ENCODE peak calls at places on chromosomes 2 and 18, in four cellular contexts. One of them, this sample, is unnamed.

GRCh38 chr18:21262979-21263378 is 20.9 kb downstream of the GREB1L start:
- DNase-seq in osteocyte: no peak
- DNase-seq in OCI-LY7: no peak
- DNase-seq in lower lobe of right lung: no peak
- DNase-seq in this sample: no peak

GRCh38 chr2:145096582-145096981 is 576.7 kb upstream of the ZEB2 start:
- DNase-seq in lower lobe of right lung: no peak
- DNase-seq in OCI-LY7: no peak
- DNase-seq in osteocyte: no peak
- DNase-seq in this sample: no peak

GRCh38 chr2:53356291-53356905 is 411.2 kb upstream of the CHAC2 start:
- DNase-seq in OCI-LY7: no peak
- DNase-seq in lower lobe of right lung: no peak
- DNase-seq in osteocyte: no peak
- DNase-seq in this sample: no peak

GRCh38 chr2:68643011-68643873 is at the start of gene PROKR1:
- DNase-seq in OCI-LY7: no peak
- DNase-seq in lower lobe of right lung: peak
- DNase-seq in osteocyte: no peak
- DNase-seq in this sample: no peak

GRCh38 chr2:108268001-108268400 is 20.7 kb upstream of the SULT1C2 start:
- DNase-seq in OCI-LY7: no peak
- DNase-seq in lower lobe of right lung: no peak
- DNase-seq in osteocyte: no peak
- DNase-seq in this sample: no peak

GRCh38 chr2:2846379-2847130 is 515.5 kb upstream of the MYT1L start:
- DNase-seq in OCI-LY7: no peak
- DNase-seq in osteocyte: no peak
- DNase-seq in lower lobe of right lung: no peak
- DNase-seq in this sample: no peak

GRCh38 chr2:241795021-241795999 is 13.7 kb upstream of the NEU4 start:
- DNase-seq in lower lobe of right lung: no peak
- DNase-seq in OCI-LY7: no peak
- DNase-seq in osteocyte: no peak
- DNase-seq in this sample: no peak

GRCh38 chr2:12320027-12320734 is 396.6 kb upstream of the TRIB2 start:
- DNase-seq in osteocyte: no peak
- DNase-seq in OCI-LY7: no peak
- DNase-seq in lower lobe of right lung: no peak
- DNase-seq in this sample: no peak

GRCh38 chr2:27078267-27079194 is at the start of gene EMILIN1:
- DNase-seq in osteocyte: peak
- DNase-seq in lower lobe of right lung: peak
- DNase-seq in OCI-LY7: no peak
- DNase-seq in this sample: no peak

GRCh38 chr2:27442282-27442980 is at the start of gene KRTCAP3:
- DNase-seq in OCI-LY7: peak
- DNase-seq in lower lobe of right lung: peak
- DNase-seq in osteocyte: no peak
- DNase-seq in this sample: peak

DNA sequence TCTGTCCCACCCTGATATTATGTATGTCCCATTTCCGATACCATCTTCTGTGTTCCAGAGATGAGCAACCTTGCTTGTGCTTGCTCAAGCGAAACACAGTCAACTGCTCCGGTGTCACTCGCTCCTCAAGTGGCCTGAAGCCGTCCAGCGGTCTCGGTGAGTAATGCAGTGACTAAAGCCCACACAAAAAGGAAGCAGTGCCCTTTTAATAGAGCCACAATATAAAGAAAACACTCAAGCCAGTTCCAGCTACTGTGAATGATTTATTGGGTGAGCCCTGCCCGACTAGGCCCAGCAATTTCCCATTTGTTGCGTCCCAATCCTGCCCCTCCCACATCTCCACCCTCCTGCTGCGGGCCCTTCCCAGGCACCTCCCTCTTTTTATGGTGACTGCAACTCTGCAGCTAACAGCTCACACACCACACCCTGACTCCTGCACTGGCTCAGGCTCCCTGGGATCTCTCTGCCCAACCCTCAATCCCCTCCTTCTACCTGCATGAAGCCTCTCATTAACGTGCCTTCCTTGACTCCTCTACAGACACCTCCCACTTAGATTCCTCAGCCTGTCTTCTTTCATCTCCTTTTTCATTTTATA is 44.2 kb upstream of the DSC1 start:
- DNase-seq in lower lobe of right lung: peak
- DNase-seq in OCI-LY7: no peak
- DNase-seq in osteocyte: no peak
- DNase-seq in this sample: peak
- TF ChIP-seq CTCF in lower lobe of right lung: peak
- TF ChIP-seq CTCF in OCI-LY7: no peak
- TF ChIP-seq CTCF in osteocyte: peak
- TF ChIP-seq CTCF in this sample: no peak

GRCh38 chr2:205998601-205999000 is 87.4 kb downstream of the INO80D start:
- DNase-seq in osteocyte: no peak
- DNase-seq in OCI-LY7: no peak
- DNase-seq in lower lobe of right lung: no peak
- DNase-seq in this sample: no peak

GRCh38 chr2:206004004-206004693 is 81.8 kb downstream of the INO80D start:
- DNase-seq in OCI-LY7: peak
- DNase-seq in osteocyte: no peak
- DNase-seq in lower lobe of right lung: no peak
- DNase-seq in this sample: no peak
- TF ChIP-seq CTCF in OCI-LY7: peak
- TF ChIP-seq CTCF in osteocyte: peak
- TF ChIP-seq CTCF in lower lobe of right lung: no peak
- TF ChIP-seq CTCF in this sample: peak

GRCh38 chr18:73245345-73245744 is 377.6 kb upstream of the NETO1 start:
- DNase-seq in lower lobe of right lung: no peak
- DNase-seq in osteocyte: no peak
- DNase-seq in OCI-LY7: no peak
- DNase-seq in this sample: no peak

GRCh38 chr18:73240899-73241298 is 373.1 kb upstream of the NETO1 start:
- DNase-seq in lower lobe of right lung: no peak
- DNase-seq in osteocyte: no peak
- DNase-seq in OCI-LY7: no peak
- DNase-seq in this sample: no peak

GRCh38 chr18:73249030-73249429 is 381.2 kb upstream of the NETO1 start:
- DNase-seq in lower lobe of right lung: no peak
- DNase-seq in OCI-LY7: no peak
- DNase-seq in osteocyte: no peak
- DNase-seq in this sample: no peak

DNA sequence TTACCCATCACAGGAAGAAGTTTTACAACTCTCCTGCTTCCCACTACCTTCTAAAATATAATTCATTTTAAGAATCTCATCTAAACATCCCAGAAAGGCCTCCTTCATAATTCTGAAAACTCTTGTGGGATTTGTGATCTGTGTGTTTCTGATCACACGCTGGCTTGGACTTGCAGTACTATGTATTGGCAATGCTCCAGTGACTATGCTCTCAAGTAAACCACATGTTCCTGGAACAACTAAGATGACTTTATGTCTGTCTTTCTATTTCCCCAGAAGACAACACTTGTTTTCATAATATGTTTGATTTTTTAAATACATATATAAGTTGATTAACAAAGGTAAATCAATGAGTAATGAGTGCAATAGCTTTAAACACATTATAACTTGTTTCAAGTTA is 376.6 kb upstream of the NETO1 start:
- DNase-seq in osteocyte: no peak
- DNase-seq in lower lobe of right lung: no peak
- DNase-seq in OCI-LY7: no peak
- DNase-seq in this sample: no peak
- TF ChIP-seq CTCF in osteocyte: no peak
- TF ChIP-seq CTCF in lower lobe of right lung: no peak
- TF ChIP-seq CTCF in OCI-LY7: no peak
- TF ChIP-seq CTCF in this sample: no peak

DNA sequence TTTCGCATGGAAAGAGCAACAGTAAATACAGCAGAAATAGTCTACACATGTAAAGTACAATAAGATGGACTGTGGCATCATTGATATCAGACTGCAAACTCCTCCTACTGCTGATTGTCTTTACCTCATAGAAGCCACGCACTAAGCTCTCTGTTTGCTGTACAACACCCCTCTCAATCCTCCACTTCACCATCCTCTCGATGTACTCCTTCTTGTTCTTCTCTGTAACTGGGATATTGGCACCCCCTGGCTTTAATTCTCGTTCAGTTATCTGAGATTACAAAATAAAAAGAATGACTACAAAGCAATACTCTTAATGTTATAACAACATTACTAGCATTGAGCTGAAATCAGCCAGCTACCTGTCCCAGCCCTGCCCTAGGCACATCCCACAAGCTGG is 49.3 kb upstream of the STK17B start:
- DNase-seq in lower lobe of right lung: no peak
- DNase-seq in osteocyte: no peak
- DNase-seq in OCI-LY7: no peak
- DNase-seq in this sample: no peak
- TF ChIP-seq CTCF in lower lobe of right lung: peak
- TF ChIP-seq CTCF in osteocyte: no peak
- TF ChIP-seq CTCF in OCI-LY7: peak
- TF ChIP-seq CTCF in this sample: no peak

DNA sequence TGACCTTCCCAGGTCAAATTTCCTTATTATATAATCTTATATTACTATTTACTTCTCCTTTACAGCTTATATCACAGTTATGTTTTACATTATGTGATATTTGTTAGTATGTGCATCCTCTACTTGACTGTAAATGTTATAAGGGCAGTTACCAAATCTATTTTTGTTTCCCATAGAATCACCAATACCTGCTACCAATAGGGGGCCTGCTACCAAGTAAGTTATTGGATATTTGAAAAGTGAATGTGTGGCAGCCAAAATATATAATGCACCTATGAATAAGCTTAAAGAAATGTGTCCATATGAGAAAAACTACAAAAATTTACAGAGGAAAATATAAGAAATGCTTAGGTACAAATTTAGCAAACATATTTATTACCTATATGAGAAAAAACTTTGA is 23.9 kb upstream of the CTAGE1 start:
- DNase-seq in osteocyte: no peak
- DNase-seq in lower lobe of right lung: no peak
- DNase-seq in OCI-LY7: no peak
- DNase-seq in this sample: no peak
- TF ChIP-seq CTCF in osteocyte: no peak
- TF ChIP-seq CTCF in lower lobe of right lung: no peak
- TF ChIP-seq CTCF in OCI-LY7: peak
- TF ChIP-seq CTCF in this sample: no peak

DNA sequence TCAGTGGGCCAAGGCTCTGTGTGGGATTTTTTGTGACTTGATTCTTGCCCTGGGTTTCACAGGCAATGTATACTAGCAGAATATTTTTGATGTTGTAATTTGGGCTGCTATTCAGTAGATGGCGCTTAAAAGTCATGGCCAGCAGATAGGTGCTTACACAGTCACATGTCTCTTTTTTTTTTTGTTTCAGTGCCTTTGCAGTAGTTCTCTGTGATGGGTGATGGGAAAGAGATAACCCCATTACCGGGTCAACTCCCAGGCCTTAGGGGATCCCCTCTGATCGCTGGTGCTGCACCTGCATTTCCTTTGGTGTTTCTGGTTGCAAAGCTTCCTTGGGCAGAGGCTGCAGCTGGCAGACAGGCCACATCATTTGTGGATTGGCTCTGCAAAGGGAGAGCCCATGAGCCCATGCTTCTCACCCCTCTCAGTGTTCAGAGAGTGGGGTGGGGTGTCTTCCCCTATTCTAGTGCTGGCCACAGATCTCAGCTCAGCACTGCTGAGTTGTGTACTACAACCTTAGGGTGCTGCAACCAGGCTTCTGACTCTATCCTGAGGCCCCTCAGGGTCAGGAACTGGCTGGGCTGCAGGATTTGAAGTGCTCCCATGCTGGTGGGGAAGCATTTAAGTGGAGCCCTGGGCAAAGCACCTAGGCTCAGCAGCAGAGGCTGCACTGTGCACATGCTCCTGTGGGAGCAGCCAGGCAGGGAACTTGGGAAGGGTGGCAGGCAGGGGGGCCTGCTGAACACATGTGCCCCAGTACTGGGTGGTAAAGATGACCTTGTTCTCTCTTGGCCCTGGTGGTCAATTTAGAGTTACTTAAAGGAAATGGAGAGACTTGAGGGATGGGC is 219.8 kb upstream of the SPHKAP start:
- DNase-seq in OCI-LY7: peak
- DNase-seq in osteocyte: no peak
- DNase-seq in lower lobe of right lung: no peak
- DNase-seq in this sample: no peak
- TF ChIP-seq CTCF in OCI-LY7: peak
- TF ChIP-seq CTCF in osteocyte: no peak
- TF ChIP-seq CTCF in lower lobe of right lung: no peak
- TF ChIP-seq CTCF in this sample: peak

DNA sequence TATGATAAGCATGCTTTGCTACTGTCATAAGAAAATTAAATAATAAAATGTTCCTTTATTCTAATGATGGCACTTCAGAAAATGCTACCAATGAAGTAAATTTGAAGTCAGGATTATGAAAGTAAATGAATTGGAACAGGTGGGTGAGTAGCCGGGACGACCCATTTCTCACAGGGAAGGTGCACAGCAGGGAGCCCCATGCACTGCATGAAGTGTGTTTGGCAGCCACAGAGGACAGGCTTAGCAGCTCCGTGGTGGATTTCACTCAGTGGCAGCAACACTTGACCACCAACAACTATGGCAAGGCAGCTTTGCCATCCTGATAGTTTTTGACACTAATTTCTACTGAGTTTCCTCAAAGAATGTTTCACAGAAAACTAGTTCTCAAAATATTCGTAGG is 146.3 kb downstream of the ATL2 start:
- DNase-seq in osteocyte: no peak
- DNase-seq in lower lobe of right lung: no peak
- DNase-seq in OCI-LY7: no peak
- DNase-seq in this sample: no peak
- TF ChIP-seq CTCF in osteocyte: no peak
- TF ChIP-seq CTCF in lower lobe of right lung: no peak
- TF ChIP-seq CTCF in OCI-LY7: no peak
- TF ChIP-seq CTCF in this sample: no peak

This sample was measured in GM10248.